ENCODE peak calls at places on chromosomes 3 and 15, in ten cellular contexts. Y is BJ, G is astrocyte of the spinal cord, M is GM23338, F is PC-9, L is fibroblast of mammary gland, V is neural crest cell, C is thoracic aorta, J is Calu3, X is AG09319. O is an unnamed sample.

GRCh38 chr3:124248471-124249028 is 256.6 kb upstream of the ROPN1 start:
- DNase-seq in G (peak; percentile 76), Y (peak; percentile 70), F (peak; percentile 39), V (no peak), C (peak; percentile 28), M (no peak), L (peak; percentile 91), J (no peak), X (no peak), O (peak; percentile 80)

GRCh38 chr3:30511524-30512278 is 94.7 kb upstream of the TGFBR2 start:
- DNase-seq in J (peak; percentile 43), V (no peak), Y (peak; percentile 93), M (no peak), X (peak; percentile 79), G (peak; percentile 92), C (no peak), L (peak; percentile 98), F (peak; percentile 46), O (peak; percentile 95)

GRCh38 chr3:160174621-160175020 is 50.6 kb upstream of the C3orf80 start:
- DNase-seq in X (no peak), C (no peak), M (no peak), F (no peak), G (no peak), J (no peak), V (no peak), Y (no peak), L (no peak), O (no peak)

GRCh38 chr15:41550066-41550805 is 6.2 kb upstream of the RPAP1 start:
- DNase-seq in F (no peak), X (no peak), J (no peak), V (no peak), M (no peak), G (no peak), Y (no peak), L (no peak), C (no peak), O (no peak)

GRCh38 chr3:71964170-71964569 is 179.2 kb upstream of the PROK2 start:
- DNase-seq in V (no peak), L (no peak), M (no peak), C (no peak), X (no peak), F (no peak), J (no peak), G (no peak), Y (no peak), O (no peak)

GRCh38 chr3:83934208-83935150 is 1024.3 kb upstream of the CADM2 start:
- DNase-seq in C (no peak), M (peak; percentile 4), V (no peak), X (no peak), J (no peak), L (no peak), F (peak; percentile 56), Y (no peak), G (peak; percentile 59), O (peak; percentile 55)

GRCh38 chr3:181660337-181660736 is 51.4 kb upstream of the SOX2 start:
- DNase-seq in F (no peak), G (no peak), X (no peak), Y (no peak), J (no peak), L (no peak), C (no peak), M (no peak), V (no peak), O (no peak)

GRCh38 chr3:100880845-100881244 is 112.4 kb downstream of the ABI3BP start:
- DNase-seq in V (no peak), C (no peak), X (peak; percentile 35), M (no peak), G (peak; percentile 45), J (no peak), L (peak; percentile 95), F (no peak), Y (no peak), O (no peak)

GRCh38 chr3:141390747-141391146 is 22.4 kb downstream of the ZBTB38 start:
- DNase-seq in J (no peak), Y (no peak), V (no peak), C (no peak), F (no peak), M (no peak), G (no peak), L (no peak), X (no peak), O (no peak)

GRCh38 chr3:141392018-141392370 is 23.7 kb downstream of the ZBTB38 start:
- DNase-seq in F (no peak), V (no peak), L (no peak), G (no peak), M (no peak), C (no peak), J (no peak), Y (no peak), X (no peak), O (no peak)

GRCh38 chr3:141389703-141390102 is 21.4 kb downstream of the ZBTB38 start:
- DNase-seq in C (no peak), F (no peak), Y (no peak), M (no peak), G (peak; percentile 48), V (no peak), L (peak; percentile 78), J (no peak), X (no peak), O (no peak)

GRCh38 chr3:141392416-141392815 is 24.1 kb downstream of the ZBTB38 start:
- DNase-seq in V (no peak), X (no peak), Y (no peak), C (no peak), L (no peak), J (no peak), M (no peak), F (no peak), G (no peak), O (no peak)

GRCh38 chr3:141391298-141392017 is 23.2 kb downstream of the ZBTB38 start:
- DNase-seq in L (no peak), X (no peak), J (no peak), C (no peak), M (no peak), V (no peak), Y (no peak), F (no peak), G (no peak), O (no peak)
- TF ChIP-seq CTCF in L (no peak), X (no peak), J (no peak), C (no peak), M (no peak), V (no peak), Y (no peak), F (no peak), G (no peak), O (no peak)

GRCh38 chr3:52291508-52292181 is 4.0 kb downstream of the GLYCTK start:
- DNase-seq in Y (no peak), F (peak; percentile 21), C (no peak), L (no peak), J (peak; percentile 63), X (no peak), G (no peak), V (peak; percentile 58), M (peak; percentile 65), O (no peak)

GRCh38 chr3:52288674-52289073 is 1.0 kb downstream of the GLYCTK start:
- DNase-seq in V (no peak), G (no peak), M (no peak), F (no peak), Y (no peak), C (no peak), J (no peak), L (no peak), X (no peak), O (no peak)

GRCh38 chr3:52289338-52289746 is 1.7 kb downstream of the GLYCTK start:
- DNase-seq in J (no peak), V (no peak), M (no peak), X (no peak), L (no peak), C (no peak), G (no peak), Y (no peak), F (no peak), O (no peak)

GRCh38 chr3:52290596-52291507 is 3.2 kb downstream of the GLYCTK start:
- DNase-seq in X (no peak), G (no peak), C (no peak), Y (no peak), L (no peak), J (no peak), V (no peak), F (no peak), M (no peak), O (no peak)

DNA sequence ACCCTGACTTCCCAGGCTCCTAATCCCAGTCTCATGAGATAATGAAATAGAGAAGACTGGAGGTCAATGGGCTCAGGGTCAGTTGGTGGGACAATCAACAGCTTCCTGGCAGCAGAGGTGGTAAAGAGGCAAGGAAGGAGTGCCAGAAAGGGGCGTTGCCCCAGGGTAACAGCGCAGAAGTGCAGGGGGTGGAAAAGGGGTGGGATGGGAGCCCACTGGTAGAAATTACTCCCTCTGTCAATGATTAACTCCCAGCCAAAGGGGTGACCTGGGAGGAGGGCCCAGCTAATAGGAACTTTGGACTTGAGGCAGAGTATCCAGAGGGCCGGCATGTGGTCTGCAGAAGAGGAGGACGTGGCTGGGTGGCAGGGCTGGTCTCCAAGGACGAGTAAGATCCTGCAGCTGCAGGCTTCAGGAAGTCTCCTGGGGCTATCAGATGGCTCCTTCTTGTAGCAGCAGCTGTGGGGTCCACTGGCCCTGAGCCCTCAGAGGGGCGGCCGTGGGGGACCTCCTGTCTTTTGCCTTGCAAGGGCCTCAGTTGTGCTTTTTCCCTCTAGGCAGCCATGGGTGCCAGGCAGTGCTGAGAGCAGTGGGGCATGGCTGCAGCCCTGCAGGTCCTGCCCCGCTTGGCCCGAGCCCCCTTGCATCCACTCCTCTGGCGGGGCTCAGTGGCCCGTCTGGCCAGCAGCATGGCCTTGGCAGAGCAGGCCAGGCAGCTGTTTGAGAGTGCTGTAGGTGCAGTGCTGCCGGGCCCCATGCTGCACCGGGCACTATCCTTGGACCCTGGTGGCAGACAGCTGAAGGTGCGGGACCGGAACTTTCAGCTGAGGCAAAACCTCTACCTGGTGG is 2.3 kb downstream of the GLYCTK start:
- DNase-seq in Y (no peak), X (no peak), V (no peak), M (peak; percentile 50), C (no peak), J (peak; percentile 47), L (no peak), G (no peak), F (no peak), O (no peak)
- TF ChIP-seq CTCF in Y (no peak), X (no peak), V (peak; percentile 27), M (no peak), C (no peak), J (peak; percentile 19), L (no peak), G (no peak), F (no peak), O (peak; percentile 50)

GRCh38 chr3:45906681-45907220 is 20.4 kb downstream of the CCR9 start:
- DNase-seq in G (peak; percentile 56), M (peak; percentile 61), X (no peak), J (no peak), Y (no peak), L (peak; percentile 81), V (no peak), F (peak; percentile 26), C (no peak), O (peak; percentile 66)
- TF ChIP-seq CTCF in G (peak; percentile 73), M (peak; percentile 72), X (peak; percentile 69), J (peak; percentile 13), Y (peak; percentile 74), L (peak; percentile 59), V (no peak), F (peak; percentile 29), C (peak; percentile 32), O (peak; percentile 73)

GRCh38 chr15:65034719-65035118 is 5.3 kb upstream of the MTFMT start:
- DNase-seq in J (no peak), C (no peak), M (no peak), Y (no peak), X (no peak), F (no peak), L (no peak), V (no peak), G (no peak), O (no peak)

GRCh38 chr15:65032823-65033537 is 3.5 kb upstream of the MTFMT start:
- DNase-seq in V (peak; percentile 61), C (no peak), G (peak; percentile 53), X (no peak), L (peak; percentile 68), Y (no peak), F (peak; percentile 70), J (peak; percentile 73), M (peak; percentile 92), O (no peak)

GRCh38 chr15:65037279-65037678 is 7.8 kb upstream of the MTFMT start:
- DNase-seq in Y (no peak), M (no peak), L (no peak), G (no peak), F (no peak), C (no peak), X (no peak), J (no peak), V (no peak), O (no peak)

GRCh38 chr15:65029736-65030208 is 333 bp upstream of the MTFMT start:
- DNase-seq in Y (no peak), F (no peak), G (no peak), L (no peak), J (no peak), C (no peak), M (no peak), X (no peak), V (no peak), O (no peak)

GRCh38 chr15:65033659-65034269 is 4.3 kb upstream of the MTFMT start:
- DNase-seq in G (peak; percentile 49), V (no peak), J (no peak), X (no peak), M (peak; percentile 66), L (peak; percentile 68), C (no peak), Y (no peak), F (peak; percentile 19), O (peak; percentile 50)
- TF ChIP-seq CTCF in G (peak; percentile 69), V (peak; percentile 56), J (peak; percentile 19), X (peak; percentile 78), M (peak; percentile 76), L (peak; percentile 79), C (peak; percentile 39), Y (peak; percentile 71), F (no peak), O (peak; percentile 68)

O was measured in HFFc6.